ENCODE peak calls at places on chromosomes 13 and 19, in nine cellular contexts. One of them, this sample, is unnamed.
A peak's percentile ranks its signal among the peaks of the same experiment; 100 is the strongest.

GRCh38 chr19:34426096-34426661 is 2.0 kb upstream of the UBA2 start:
- DNase-seq in heart left ventricle: no peak
- DNase-seq in IMR-90: no peak
- DNase-seq in thoracic aorta: no peak
- DNase-seq in GM12865: no peak
- DNase-seq in H9: no peak
- DNase-seq in cardiac fibroblast: no peak
- DNase-seq in progenitor cell of endocrine pancreas: no peak
- DNase-seq in epithelial cell of esophagus: no peak
- DNase-seq in this sample: no peak

GRCh38 chr13:112711528-112712265 is 21.9 kb downstream of the ATP11A start:
- DNase-seq in heart left ventricle: no peak
- DNase-seq in IMR-90: peak; percentile 98
- DNase-seq in thoracic aorta: peak; percentile 74
- DNase-seq in GM12865: peak; percentile 54
- DNase-seq in H9: peak; percentile 93
- DNase-seq in cardiac fibroblast: peak; percentile 86
- DNase-seq in progenitor cell of endocrine pancreas: peak; percentile 44
- DNase-seq in epithelial cell of esophagus: peak; percentile 97
- DNase-seq in this sample: peak; percentile 75

GRCh38 chr13:70568571-70568970 is 460.3 kb upstream of the KLHL1 start:
- DNase-seq in heart left ventricle: no peak
- DNase-seq in IMR-90: peak; percentile 26
- DNase-seq in thoracic aorta: no peak
- DNase-seq in GM12865: peak; percentile 54
- DNase-seq in H9: no peak
- DNase-seq in cardiac fibroblast: peak; percentile 69
- DNase-seq in progenitor cell of endocrine pancreas: no peak
- DNase-seq in epithelial cell of esophagus: peak; percentile 59
- DNase-seq in this sample: peak; percentile 30

GRCh38 chr19:8615813-8616596 is 5.5 kb upstream of the ADAMTS10 start:
- DNase-seq in heart left ventricle: peak; percentile 82
- DNase-seq in IMR-90: peak; percentile 55
- DNase-seq in thoracic aorta: no peak
- DNase-seq in GM12865: peak; percentile 36
- DNase-seq in H9: peak; percentile 67
- DNase-seq in cardiac fibroblast: peak; percentile 66
- DNase-seq in progenitor cell of endocrine pancreas: peak; percentile 46
- DNase-seq in epithelial cell of esophagus: no peak
- DNase-seq in this sample: peak; percentile 46

GRCh38 chr13:87982436-87982835 is 311.3 kb downstream of the SLITRK5 start:
- DNase-seq in heart left ventricle: no peak
- DNase-seq in IMR-90: no peak
- DNase-seq in thoracic aorta: no peak
- DNase-seq in GM12865: no peak
- DNase-seq in H9: no peak
- DNase-seq in cardiac fibroblast: no peak
- DNase-seq in progenitor cell of endocrine pancreas: no peak
- DNase-seq in epithelial cell of esophagus: no peak
- DNase-seq in this sample: no peak

GRCh38 chr19:3269972-3270667 is 45.7 kb downstream of the CELF5 start:
- DNase-seq in heart left ventricle: no peak
- DNase-seq in IMR-90: no peak
- DNase-seq in thoracic aorta: no peak
- DNase-seq in GM12865: no peak
- DNase-seq in H9: no peak
- DNase-seq in cardiac fibroblast: no peak
- DNase-seq in progenitor cell of endocrine pancreas: no peak
- DNase-seq in epithelial cell of esophagus: no peak
- DNase-seq in this sample: no peak

GRCh38 chr13:48660356-48661076 is 6.8 kb downstream of the CYSLTR2 start:
- DNase-seq in heart left ventricle: no peak
- DNase-seq in IMR-90: no peak
- DNase-seq in thoracic aorta: no peak
- DNase-seq in GM12865: peak; percentile 46
- DNase-seq in H9: no peak
- DNase-seq in cardiac fibroblast: no peak
- DNase-seq in progenitor cell of endocrine pancreas: no peak
- DNase-seq in epithelial cell of esophagus: no peak
- DNase-seq in this sample: no peak

GRCh38 chr13:40490086-40490723 is 176.2 kb downstream of the FOXO1 start:
- DNase-seq in heart left ventricle: no peak
- DNase-seq in IMR-90: no peak
- DNase-seq in thoracic aorta: no peak
- DNase-seq in GM12865: no peak
- DNase-seq in H9: no peak
- DNase-seq in cardiac fibroblast: no peak
- DNase-seq in progenitor cell of endocrine pancreas: no peak
- DNase-seq in epithelial cell of esophagus: peak; percentile 23
- DNase-seq in this sample: no peak

GRCh38 chr13:41284512-41285288 is 21.3 kb upstream of the MTRF1 start:
- DNase-seq in heart left ventricle: no peak
- DNase-seq in IMR-90: peak; percentile 88
- DNase-seq in thoracic aorta: no peak
- DNase-seq in GM12865: no peak
- DNase-seq in H9: no peak
- DNase-seq in cardiac fibroblast: peak; percentile 98
- DNase-seq in progenitor cell of endocrine pancreas: no peak
- DNase-seq in epithelial cell of esophagus: peak; percentile 97
- DNase-seq in this sample: no peak

GRCh38 chr13:85724554-85725432 is 74.4 kb downstream of the SLITRK6 start:
- DNase-seq in heart left ventricle: no peak
- DNase-seq in IMR-90: peak; percentile 68
- DNase-seq in thoracic aorta: no peak
- DNase-seq in GM12865: no peak
- DNase-seq in H9: no peak
- DNase-seq in cardiac fibroblast: no peak
- DNase-seq in progenitor cell of endocrine pancreas: no peak
- DNase-seq in epithelial cell of esophagus: peak; percentile 40
- DNase-seq in this sample: no peak

GRCh38 chr13:46145950-46146349 is 36.0 kb downstream of the LCP1 start:
- DNase-seq in heart left ventricle: no peak
- DNase-seq in IMR-90: no peak
- DNase-seq in thoracic aorta: no peak
- DNase-seq in GM12865: no peak
- DNase-seq in H9: no peak
- DNase-seq in cardiac fibroblast: no peak
- DNase-seq in progenitor cell of endocrine pancreas: no peak
- DNase-seq in epithelial cell of esophagus: no peak
- DNase-seq in this sample: no peak

GRCh38 chr13:37701972-37702371 is 103.4 kb upstream of the POSTN start:
- DNase-seq in heart left ventricle: no peak
- DNase-seq in IMR-90: peak; percentile 99
- DNase-seq in thoracic aorta: no peak
- DNase-seq in GM12865: no peak
- DNase-seq in H9: no peak
- DNase-seq in cardiac fibroblast: peak; percentile 99
- DNase-seq in progenitor cell of endocrine pancreas: no peak
- DNase-seq in epithelial cell of esophagus: peak; percentile 84
- DNase-seq in this sample: no peak

GRCh38 chr19:42850981-42851717 is 28.4 kb downstream of the PSG1 start:
- DNase-seq in heart left ventricle: no peak
- DNase-seq in IMR-90: peak; percentile 98
- DNase-seq in thoracic aorta: peak; percentile 25
- DNase-seq in GM12865: no peak
- DNase-seq in H9: no peak
- DNase-seq in cardiac fibroblast: peak; percentile 99
- DNase-seq in progenitor cell of endocrine pancreas: no peak
- DNase-seq in epithelial cell of esophagus: peak; percentile 96
- DNase-seq in this sample: no peak

GRCh38 chr13:51781246-51782022 is 22.5 kb downstream of the DHRS12 start:
- DNase-seq in heart left ventricle: no peak
- DNase-seq in IMR-90: peak; percentile 24
- DNase-seq in thoracic aorta: no peak
- DNase-seq in GM12865: peak; percentile 45
- DNase-seq in H9: peak; percentile 57
- DNase-seq in cardiac fibroblast: peak; percentile 46
- DNase-seq in progenitor cell of endocrine pancreas: no peak
- DNase-seq in epithelial cell of esophagus: peak; percentile 78
- DNase-seq in this sample: peak; percentile 48
- TF ChIP-seq CTCF in heart left ventricle: no peak
- TF ChIP-seq CTCF in IMR-90: peak; percentile 39
- TF ChIP-seq CTCF in thoracic aorta: no peak
- TF ChIP-seq CTCF in GM12865: peak; percentile 29
- TF ChIP-seq CTCF in H9: peak; percentile 65
- TF ChIP-seq CTCF in cardiac fibroblast: peak; percentile 31
- TF ChIP-seq CTCF in progenitor cell of endocrine pancreas: peak; percentile 40
- TF ChIP-seq CTCF in epithelial cell of esophagus: peak; percentile 78
- TF ChIP-seq CTCF in this sample: peak; percentile 40

GRCh38 chr19:46515879-46516350 is 20.2 kb upstream of the PNMA8B start:
- DNase-seq in heart left ventricle: no peak
- DNase-seq in IMR-90: peak; percentile 33
- DNase-seq in thoracic aorta: no peak
- DNase-seq in GM12865: peak; percentile 38
- DNase-seq in H9: peak; percentile 35
- DNase-seq in cardiac fibroblast: peak; percentile 61
- DNase-seq in progenitor cell of endocrine pancreas: no peak
- DNase-seq in epithelial cell of esophagus: peak; percentile 54
- DNase-seq in this sample: peak; percentile 61
- TF ChIP-seq CTCF in heart left ventricle: peak; percentile 67
- TF ChIP-seq CTCF in IMR-90: peak; percentile 67
- TF ChIP-seq CTCF in thoracic aorta: peak; percentile 72
- TF ChIP-seq CTCF in GM12865: peak; percentile 64
- TF ChIP-seq CTCF in H9: peak; percentile 77
- TF ChIP-seq CTCF in cardiac fibroblast: peak; percentile 71
- TF ChIP-seq CTCF in progenitor cell of endocrine pancreas: peak; percentile 71
- TF ChIP-seq CTCF in epithelial cell of esophagus: peak; percentile 73
- TF ChIP-seq CTCF in this sample: peak; percentile 49

GRCh38 chr19:5131031-5131865 is 162.3 kb downstream of the KDM4B start:
- DNase-seq in heart left ventricle: no peak
- DNase-seq in IMR-90: no peak
- DNase-seq in thoracic aorta: no peak
- DNase-seq in GM12865: peak; percentile 89
- DNase-seq in H9: no peak
- DNase-seq in cardiac fibroblast: no peak
- DNase-seq in progenitor cell of endocrine pancreas: no peak
- DNase-seq in epithelial cell of esophagus: no peak
- DNase-seq in this sample: peak; percentile 90
- TF ChIP-seq CTCF in heart left ventricle: no peak
- TF ChIP-seq CTCF in IMR-90: no peak
- TF ChIP-seq CTCF in thoracic aorta: no peak
- TF ChIP-seq CTCF in GM12865: peak; percentile 39
- TF ChIP-seq CTCF in H9: peak; percentile 30
- TF ChIP-seq CTCF in cardiac fibroblast: no peak
- TF ChIP-seq CTCF in progenitor cell of endocrine pancreas: no peak
- TF ChIP-seq CTCF in epithelial cell of esophagus: no peak
- TF ChIP-seq CTCF in this sample: peak; percentile 39

GRCh38 chr19:6712231-6712630 is 8.2 kb downstream of the C3 start:
- DNase-seq in heart left ventricle: no peak
- DNase-seq in IMR-90: no peak
- DNase-seq in thoracic aorta: no peak
- DNase-seq in GM12865: no peak
- DNase-seq in H9: no peak
- DNase-seq in cardiac fibroblast: no peak
- DNase-seq in progenitor cell of endocrine pancreas: no peak
- DNase-seq in epithelial cell of esophagus: no peak
- DNase-seq in this sample: no peak

GRCh38 chr19:6711605-6712004 is 8.8 kb downstream of the C3 start:
- DNase-seq in heart left ventricle: no peak
- DNase-seq in IMR-90: no peak
- DNase-seq in thoracic aorta: no peak
- DNase-seq in GM12865: no peak
- DNase-seq in H9: no peak
- DNase-seq in cardiac fibroblast: no peak
- DNase-seq in progenitor cell of endocrine pancreas: no peak
- DNase-seq in epithelial cell of esophagus: no peak
- DNase-seq in this sample: no peak

GRCh38 chr19:6709549-6709948 is 10.9 kb downstream of the C3 start:
- DNase-seq in heart left ventricle: no peak
- DNase-seq in IMR-90: no peak
- DNase-seq in thoracic aorta: no peak
- DNase-seq in GM12865: no peak
- DNase-seq in H9: no peak
- DNase-seq in cardiac fibroblast: no peak
- DNase-seq in progenitor cell of endocrine pancreas: no peak
- DNase-seq in epithelial cell of esophagus: no peak
- DNase-seq in this sample: no peak

GRCh38 chr19:6711078-6711361 is 9.4 kb downstream of the C3 start:
- DNase-seq in heart left ventricle: no peak
- DNase-seq in IMR-90: no peak
- DNase-seq in thoracic aorta: no peak
- DNase-seq in GM12865: no peak
- DNase-seq in H9: no peak
- DNase-seq in cardiac fibroblast: no peak
- DNase-seq in progenitor cell of endocrine pancreas: no peak
- DNase-seq in epithelial cell of esophagus: no peak
- DNase-seq in this sample: no peak

DNA sequence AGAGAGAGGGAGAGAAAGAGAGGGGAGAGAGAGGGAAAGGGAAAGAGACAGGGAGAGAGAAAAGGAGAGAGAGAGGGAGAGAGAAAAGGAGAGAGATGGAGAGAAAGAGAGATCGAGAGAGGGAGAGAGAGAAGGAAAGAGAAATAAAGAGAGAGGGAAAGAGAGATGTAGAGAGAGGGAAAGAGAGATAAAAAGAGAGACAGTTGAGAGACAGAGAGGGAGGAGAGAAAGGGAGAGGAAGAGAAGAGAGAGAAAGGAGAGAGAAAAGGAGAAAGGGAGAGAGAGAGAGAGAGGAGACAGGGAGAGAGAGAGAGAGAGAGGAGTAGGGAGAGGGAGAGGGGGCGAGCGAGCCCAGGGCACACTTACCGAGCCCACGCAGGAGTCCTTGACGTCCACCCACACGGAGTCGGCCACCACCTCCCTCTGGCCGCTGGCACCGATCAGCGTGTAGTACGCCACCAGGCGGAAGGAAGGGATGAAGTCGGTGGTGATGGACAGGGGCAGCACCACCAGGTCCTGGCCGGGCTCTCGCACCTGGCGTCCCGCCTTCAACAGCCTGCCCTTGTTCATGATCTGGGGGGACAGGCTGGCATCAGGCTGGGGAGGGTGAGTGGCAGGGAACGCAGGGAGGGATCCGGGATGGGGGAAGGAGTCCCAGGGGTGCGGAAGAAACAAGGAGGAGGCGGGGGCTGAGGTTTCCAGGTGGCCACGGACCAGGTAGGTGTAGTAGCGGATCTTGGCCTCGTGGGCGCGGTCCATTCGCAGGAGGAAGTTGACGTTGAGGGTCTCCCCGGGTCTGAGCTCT is 10.0 kb downstream of the C3 start:
- DNase-seq in heart left ventricle: no peak
- DNase-seq in IMR-90: no peak
- DNase-seq in thoracic aorta: no peak
- DNase-seq in GM12865: no peak
- DNase-seq in H9: peak; percentile 65
- DNase-seq in cardiac fibroblast: no peak
- DNase-seq in progenitor cell of endocrine pancreas: no peak
- DNase-seq in epithelial cell of esophagus: no peak
- DNase-seq in this sample: no peak
- TF ChIP-seq CTCF in heart left ventricle: no peak
- TF ChIP-seq CTCF in IMR-90: no peak
- TF ChIP-seq CTCF in thoracic aorta: no peak
- TF ChIP-seq CTCF in GM12865: no peak
- TF ChIP-seq CTCF in H9: peak; percentile 63
- TF ChIP-seq CTCF in cardiac fibroblast: no peak
- TF ChIP-seq CTCF in progenitor cell of endocrine pancreas: peak; percentile 47
- TF ChIP-seq CTCF in epithelial cell of esophagus: peak; percentile 18
- TF ChIP-seq CTCF in this sample: peak; percentile 3

GRCh38 chr13:31234729-31235128 is 35.0 kb downstream of the B3GLCT start:
- DNase-seq in heart left ventricle: no peak
- DNase-seq in IMR-90: no peak
- DNase-seq in thoracic aorta: no peak
- DNase-seq in GM12865: peak; percentile 41
- DNase-seq in H9: peak; percentile 45
- DNase-seq in cardiac fibroblast: peak; percentile 15
- DNase-seq in progenitor cell of endocrine pancreas: no peak
- DNase-seq in epithelial cell of esophagus: peak; percentile 6
- DNase-seq in this sample: no peak
- TF ChIP-seq CTCF in heart left ventricle: no peak
- TF ChIP-seq CTCF in IMR-90: peak; percentile 29
- TF ChIP-seq CTCF in thoracic aorta: no peak
- TF ChIP-seq CTCF in GM12865: peak; percentile 34
- TF ChIP-seq CTCF in H9: peak; percentile 56
- TF ChIP-seq CTCF in cardiac fibroblast: peak; percentile 53
- TF ChIP-seq CTCF in progenitor cell of endocrine pancreas: peak; percentile 33
- TF ChIP-seq CTCF in epithelial cell of esophagus: peak; percentile 23
- TF ChIP-seq CTCF in this sample: no peak